ENCODE peak calls at places on chromosomes 16 and 17, in ten cellular contexts. C is coronary artery; O is ELR; N is GM18507; J is stimulated activated CD8-positive, alpha-beta memory T cell treated with anti-CD3 and anti-CD28 coated beads, Interleukin-4, amount 100 ng/mL, for 4 hours; X is LNCaP clone FGC; Z is HS-5; I is H54; H is AG10803; V is effector memory CD4-positive, alpha-beta T cell. L is an unnamed sample.

GRCh38 chr16:50259334-50260205 is 6.8 kb upstream of the ADCY7 start:
- DNase-seq in C (peak; percentile 73), O (no peak), N (no peak), J (no peak), X (no peak), Z (no peak), I (no peak), H (peak; percentile 75), V (no peak), L (no peak)

GRCh38 chr16:65572156-65572555 is 450.3 kb upstream of the CDH11 start:
- DNase-seq in C (no peak), O (peak; percentile 75), N (no peak), J (no peak), X (no peak), Z (peak; percentile 72), I (no peak), H (peak; percentile 87), V (no peak), L (no peak)

GRCh38 chr17:75679706-75680201 is 12.6 kb downstream of the SAP30BP start:
- DNase-seq in C (no peak), O (peak; percentile 63), N (no peak), J (no peak), X (peak; percentile 30), Z (no peak), I (no peak), H (peak; percentile 42), V (no peak), L (no peak)

GRCh38 chr16:1012135-1012534 is 30.6 kb downstream of the SOX8 start:
- DNase-seq in C (no peak), O (no peak), N (no peak), J (no peak), X (no peak), Z (no peak), I (no peak), H (no peak), V (no peak), L (no peak)

GRCh38 chr16:62205459-62205858 is 169.2 kb upstream of the CDH8 start:
- DNase-seq in C (no peak), O (no peak), N (no peak), J (no peak), X (no peak), Z (no peak), I (no peak), H (no peak), V (no peak), L (no peak)

GRCh38 chr17:55527520-55528118 is 16.4 kb upstream of the SMIM36 start:
- DNase-seq in C (no peak), O (peak; percentile 55), N (no peak), J (no peak), X (peak; percentile 46), Z (no peak), I (peak; percentile 4), H (peak; percentile 53), V (no peak), L (peak; percentile 36)

GRCh38 chr17:56593741-56594527 is 435 bp downstream of the NOG start:
- DNase-seq in C (peak; percentile 76), O (peak; percentile 86), N (no peak), J (no peak), X (peak; percentile 2), Z (no peak), I (peak; percentile 71), H (peak; percentile 78), V (no peak), L (peak; percentile 79)

GRCh38 chr16:72952404-72953301 is 95.3 kb downstream of the ZFHX3 start:
- DNase-seq in C (no peak), O (peak; percentile 58), N (no peak), J (no peak), X (peak; percentile 58), Z (no peak), I (no peak), H (peak; percentile 58), V (no peak), L (no peak)

GRCh38 chr16:57226701-57227621 is 18.1 kb upstream of the ARL2BP start:
- DNase-seq in C (no peak), O (peak; percentile 33), N (no peak), J (no peak), X (no peak), Z (no peak), I (no peak), H (peak; percentile 13), V (no peak), L (no peak)

GRCh38 chr16:6206080-6206479 is 1108.5 kb upstream of the EEF2KMT start:
- DNase-seq in C (no peak), O (no peak), N (no peak), J (no peak), X (peak; percentile 75), Z (no peak), I (no peak), H (no peak), V (no peak), L (no peak)

GRCh38 chr17:48236681-48237134 is 129.1 kb downstream of the SNX11 start:
- DNase-seq in C (no peak), O (peak; percentile 99), N (no peak), J (no peak), X (no peak), Z (peak; percentile 97), I (no peak), H (peak; percentile 52), V (no peak), L (no peak)

GRCh38 chr16:80563066-80563465 is 22.3 kb downstream of the DYNLRB2 start:
- DNase-seq in C (no peak), O (no peak), N (no peak), J (no peak), X (no peak), Z (no peak), I (no peak), H (no peak), V (no peak), L (no peak)

GRCh38 chr16:86762035-86762550 is 183.7 kb downstream of the FOXL1 start:
- DNase-seq in C (no peak), O (no peak), N (no peak), J (no peak), X (no peak), Z (no peak), I (no peak), H (no peak), V (no peak), L (no peak)

GRCh38 chr17:8674344-8675305 is 44.1 kb upstream of the MYH10 start:
- DNase-seq in C (peak; percentile 95), O (no peak), N (no peak), J (no peak), X (no peak), Z (no peak), I (no peak), H (peak; percentile 78), V (no peak), L (no peak)

GRCh38 chr17:78019367-78019975 is 61.0 kb downstream of the TNRC6C start:
- DNase-seq in C (no peak), O (peak; percentile 67), N (no peak), J (no peak), X (no peak), Z (no peak), I (no peak), H (peak; percentile 63), V (no peak), L (peak; percentile 55)

GRCh38 chr16:19711643-19712042 is 6.4 kb downstream of the KNOP1 start:
- DNase-seq in C (no peak), O (no peak), N (no peak), J (no peak), X (no peak), Z (no peak), I (no peak), H (no peak), V (no peak), L (no peak)

GRCh38 chr16:30786115-30786935 is 680 bp downstream of the ZNF629 start:
- DNase-seq in C (no peak), O (peak; percentile 78), N (no peak), J (no peak), X (no peak), Z (no peak), I (peak; percentile 91), H (peak; percentile 67), V (no peak), L (no peak)

GRCh38 chr17:75142236-75142971 is 10.9 kb upstream of the NT5C start:
- DNase-seq in C (no peak), O (no peak), N (no peak), J (no peak), X (no peak), Z (no peak), I (no peak), H (no peak), V (no peak), L (no peak)

GRCh38 chr16:64012166-64012565 is 1109.7 kb downstream of the CDH11 start:
- DNase-seq in C (no peak), O (no peak), N (no peak), J (no peak), X (no peak), Z (no peak), I (no peak), H (peak; percentile 8), V (no peak), L (no peak)

GRCh38 chr16:82192665-82193064 is 22.6 kb upstream of the MPHOSPH6 start:
- DNase-seq in C (no peak), O (peak; percentile 94), N (no peak), J (peak; percentile 1), X (no peak), Z (peak; percentile 44), I (peak; percentile 25), H (peak; percentile 64), V (no peak), L (peak; percentile 10)

GRCh38 chr16:64225696-64226095 is 896.2 kb downstream of the CDH11 start:
- DNase-seq in C (no peak), O (no peak), N (no peak), J (no peak), X (no peak), Z (no peak), I (no peak), H (no peak), V (no peak), L (peak; percentile 1)

GRCh38 chr17:2218426-2218825 is 85.2 kb downstream of the SMG6 start:
- DNase-seq in C (no peak), O (peak; percentile 20), N (no peak), J (no peak), X (no peak), Z (no peak), I (no peak), H (no peak), V (no peak), L (no peak)

GRCh38 chr16:30092373-30093010 is 768 bp upstream of the TBX6 start:
- DNase-seq in C (no peak), O (peak; percentile 54), N (peak; percentile 85), J (peak; percentile 34), X (no peak), Z (no peak), I (no peak), H (peak; percentile 42), V (peak; percentile 68), L (peak; percentile 99)

GRCh38 chr17:79624658-79625478 is 14.0 kb upstream of the RBFOX3 start:
- DNase-seq in C (peak; percentile 50), O (no peak), N (no peak), J (no peak), X (no peak), Z (no peak), I (no peak), H (no peak), V (no peak), L (no peak)

GRCh38 chr17:42354956-42355843 is 33.0 kb downstream of the STAT3 start:
- DNase-seq in C (no peak), O (no peak), N (no peak), J (no peak), X (no peak), Z (no peak), I (no peak), H (peak; percentile 91), V (no peak), L (no peak)

GRCh38 chr17:40564883-40565744 is at the start of gene CCR7:
- DNase-seq in C (peak; percentile 65), O (no peak), N (no peak), J (peak; percentile 71), X (no peak), Z (no peak), I (no peak), H (no peak), V (peak; percentile 86), L (peak; percentile 59)

GRCh38 chr16:13046422-13046821 is 145.0 kb downstream of the SHISA9 start:
- DNase-seq in C (no peak), O (no peak), N (no peak), J (no peak), X (no peak), Z (no peak), I (no peak), H (no peak), V (no peak), L (no peak)

GRCh38 chr17:82170412-82170961 is 42.2 kb downstream of the CCDC57 start:
- DNase-seq in C (no peak), O (no peak), N (no peak), J (no peak), X (no peak), Z (no peak), I (no peak), H (no peak), V (no peak), L (peak; percentile 81)

L was measured in KBM-7.